ENCODE peak calls at places on chromosomes 7 and 10, in four cellular contexts. B, C, E and V are unnamed samples.

GRCh38 chr7:1576521-1577253 is 6.9 kb upstream of the PSMG3 start:
- DNase-seq in B (no peak), E (no peak), C (no peak), V (no peak)

GRCh38 chr7:149415391-149416068 is 45.3 kb downstream of the ZNF777 start:
- DNase-seq in C (no peak), B (no peak), E (no peak), V (no peak)

GRCh38 chr10:15223174-15223573 is 54.7 kb upstream of the NMT2 start:
- DNase-seq in E (no peak), C (no peak), B (no peak), V (no peak)

GRCh38 chr10:132224343-132225072 is 37.8 kb downstream of the DPYSL4 start:
- DNase-seq in C (no peak), E (no peak), B (no peak), V (no peak)

GRCh38 chr10:47354162-47354561 is 6.0 kb downstream of the RBP3 start:
- DNase-seq in B (no peak), C (no peak), E (no peak), V (no peak)

GRCh38 chr7:25656581-25657026 is 428.3 kb upstream of the NPVF start:
- DNase-seq in B (no peak), C (peak), E (no peak), V (no peak)

GRCh38 chr10:130801276-130801675 is 510.2 kb downstream of the TCERG1L start:
- DNase-seq in C (no peak), E (no peak), B (no peak), V (no peak)

GRCh38 chr7:5692845-5693278 is 88.6 kb downstream of the RNF216 start:
- DNase-seq in B (no peak), E (no peak), C (no peak), V (no peak)

GRCh38 chr10:13816195-13816926 is 229.6 kb downstream of the PRPF18 start:
- DNase-seq in E (peak), B (no peak), C (peak), V (no peak)

GRCh38 chr10:78514459-78514858 is 480.8 kb downstream of the RPS24 start:
- DNase-seq in E (no peak), C (no peak), B (no peak), V (no peak)

GRCh38 chr10:105328441-105328840 is 687.4 kb downstream of the SORCS3 start:
- DNase-seq in C (no peak), E (no peak), B (no peak), V (no peak)

GRCh38 chr10:128043259-128044045 is 82.8 kb downstream of the MKI67 start:
- DNase-seq in C (no peak), B (no peak), E (no peak), V (no peak)

GRCh38 chr7:53350241-53350640 is 314.8 kb downstream of the POM121L12 start:
- DNase-seq in E (no peak), C (no peak), B (no peak), V (peak)

GRCh38 chr7:137454169-137455166 is 110.9 kb upstream of the PTN start:
- DNase-seq in B (no peak), E (no peak), C (no peak), V (no peak)

GRCh38 chr7:23981758-23982157 is 271.7 kb downstream of the STK31 start:
- DNase-seq in C (no peak), B (no peak), E (no peak), V (no peak)

GRCh38 chr7:100888529-100888987 is 957 bp downstream of the UFSP1 start:
- DNase-seq in E (no peak), B (no peak), C (no peak), V (no peak)

GRCh38 chr7:4416436-4417092 is 265.5 kb upstream of the FOXK1 start:
- DNase-seq in B (no peak), E (no peak), C (no peak), V (no peak)

GRCh38 chr7:116218051-116218645 is 7.8 kb downstream of the TES start:
- DNase-seq in E (no peak), C (no peak), B (no peak), V (no peak)

GRCh38 chr10:62637249-62638061 is 167.1 kb upstream of the ADO start:
- DNase-seq in C (no peak), B (peak), E (no peak), V (peak)

GRCh38 chr7:70568674-70569334 is 563.1 kb upstream of the GALNT17 start:
- DNase-seq in B (no peak), C (no peak), E (no peak), V (no peak)

GRCh38 chr7:47681241-47681810 is 99.4 kb upstream of the TNS3 start:
- DNase-seq in E (no peak), C (no peak), B (no peak), V (no peak)

GRCh38 chr7:115748123-115748738 is 282.3 kb downstream of the TFEC start:
- DNase-seq in C (no peak), E (no peak), B (no peak), V (no peak)

GRCh38 chr10:114698271-114699185 is 40.5 kb upstream of the ABLIM1 start:
- DNase-seq in B (no peak), C (no peak), E (no peak), V (no peak)

GRCh38 chr10:102229810-102230263 is 3.7 kb downstream of the ELOVL3 start:
- DNase-seq in C (peak), B (peak), E (peak), V (peak)

GRCh38 chr10:104043185-104043830 is 42.4 kb downstream of the COL17A1 start:
- DNase-seq in E (no peak), C (no peak), B (no peak), V (no peak)

GRCh38 chr7:17845197-17845547 is 95.1 kb downstream of the SNX13 start:
- DNase-seq in E (no peak), C (no peak), B (no peak), V (no peak)

GRCh38 chr7:17843041-17843440 is 97.3 kb downstream of the SNX13 start:
- DNase-seq in B (no peak), C (no peak), E (no peak), V (no peak)

GRCh38 chr7:17844022-17844421 is 96.3 kb downstream of the SNX13 start:
- DNase-seq in C (no peak), B (no peak), E (no peak), V (no peak)

GRCh38 chr7:17846935-17847334 is 93.4 kb downstream of the SNX13 start:
- DNase-seq in E (no peak), C (no peak), B (no peak), V (no peak)

DNA sequence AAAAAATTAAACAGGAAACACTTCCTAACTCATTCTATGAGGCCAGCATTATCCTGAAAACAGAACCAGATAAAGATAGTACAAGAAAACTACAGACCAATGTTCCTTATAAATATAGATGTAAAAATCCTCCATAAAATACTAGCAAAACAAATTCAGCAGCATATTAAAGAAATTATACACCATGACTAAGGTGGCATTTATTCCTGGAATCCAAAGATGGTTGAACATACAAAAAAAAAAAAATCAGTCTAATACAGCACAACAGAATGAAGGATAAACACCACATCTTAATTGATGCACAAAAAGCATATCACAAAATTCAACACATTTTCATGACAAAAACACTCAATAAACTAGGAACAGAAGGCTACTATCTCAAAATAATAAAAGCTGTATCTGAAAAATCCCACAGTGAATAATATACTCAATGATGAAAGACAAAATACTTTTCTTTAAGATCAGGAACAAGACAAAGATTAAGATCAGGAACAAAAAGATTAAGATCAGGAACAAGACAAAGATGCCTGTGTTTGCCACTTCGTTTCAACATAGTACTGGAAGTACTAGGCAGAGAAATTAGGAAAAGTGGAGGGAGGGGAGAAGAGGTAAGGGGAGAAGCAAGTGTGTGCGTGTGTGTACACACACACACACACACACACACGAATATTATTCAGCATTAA is 95.6 kb downstream of the SNX13 start:
- DNase-seq in C (no peak), B (no peak), E (no peak), V (no peak)
- TF ChIP-seq CTCF in C (no peak), B (no peak), E (no peak), V (no peak)

GRCh38 chr7:52233248-52233647 is 802.2 kb upstream of the POM121L12 start:
- DNase-seq in E (no peak), C (no peak), B (no peak), V (no peak)
- TF ChIP-seq CTCF in E (no peak), C (no peak), B (no peak), V (no peak)

DNA sequence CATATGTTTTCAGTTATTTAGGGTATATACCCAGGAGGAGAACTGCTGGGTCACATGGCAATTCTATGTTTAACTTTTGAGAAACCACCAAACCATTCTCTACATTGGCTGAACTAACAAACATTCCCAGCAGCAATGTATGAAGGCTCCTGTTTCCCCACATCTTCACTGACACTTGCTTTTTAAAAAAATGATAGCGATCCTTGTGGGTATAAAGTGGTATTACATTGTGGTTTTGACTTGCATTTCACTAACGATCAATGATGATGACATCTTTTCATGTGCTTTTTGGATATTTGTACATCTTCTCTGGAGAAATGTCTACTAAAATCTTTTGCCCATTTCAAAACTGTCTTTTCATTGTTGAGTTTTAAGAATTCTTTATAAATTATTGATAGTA is 51.2 kb upstream of the ANAPC16 start:
- DNase-seq in E (no peak), B (no peak), C (no peak), V (no peak)
- TF ChIP-seq CTCF in E (peak), B (no peak), C (no peak), V (peak)

DNA sequence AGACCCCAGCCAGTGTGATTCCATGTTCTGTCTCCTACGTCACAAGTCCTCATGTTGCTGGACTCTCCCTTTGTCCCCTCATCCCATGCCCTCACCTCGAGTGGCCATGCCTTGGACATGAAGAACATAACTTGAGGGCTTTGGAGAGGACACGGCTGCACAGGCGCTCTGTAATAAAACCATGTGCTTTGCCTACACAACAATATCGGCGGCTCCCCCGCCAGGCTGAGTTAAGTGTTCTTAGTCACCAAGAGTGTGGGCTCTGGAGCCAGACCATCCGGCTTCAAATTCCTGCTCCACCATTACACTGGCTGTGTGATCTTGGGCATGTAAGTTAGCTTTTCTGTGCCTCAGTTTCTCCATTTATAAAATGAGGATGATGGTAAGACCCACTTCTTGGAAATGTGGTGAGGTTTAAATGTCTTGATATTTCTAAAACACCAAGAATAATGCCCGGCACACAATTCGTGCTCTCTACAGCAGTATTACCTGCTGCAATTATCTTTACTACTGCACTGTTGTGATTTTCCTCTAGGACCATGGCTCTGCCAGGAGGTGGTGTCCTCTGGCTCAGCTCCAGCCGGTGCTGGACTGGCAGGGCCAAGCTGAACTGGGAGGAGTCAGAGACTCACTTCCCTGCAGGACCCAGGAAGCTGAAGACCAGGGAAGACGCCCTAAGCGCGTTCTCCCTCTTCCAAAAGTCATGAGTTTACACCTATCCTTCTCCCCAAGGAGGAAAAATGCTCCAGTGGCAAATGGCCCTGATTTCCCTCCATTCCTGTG is 15.7 kb downstream of the SLIT1 start:
- DNase-seq in C (no peak), E (no peak), B (no peak), V (no peak)
- TF ChIP-seq CTCF in C (no peak), E (no peak), B (no peak), V (no peak)

GRCh38 chr10:86489071-86489810 is 32.4 kb downstream of the WAPL start:
- DNase-seq in E (no peak), B (no peak), C (no peak), V (no peak)

GRCh38 chr10:86486856-86487255 is 34.7 kb downstream of the WAPL start:
- DNase-seq in B (no peak), C (no peak), E (no peak), V (no peak)

DNA sequence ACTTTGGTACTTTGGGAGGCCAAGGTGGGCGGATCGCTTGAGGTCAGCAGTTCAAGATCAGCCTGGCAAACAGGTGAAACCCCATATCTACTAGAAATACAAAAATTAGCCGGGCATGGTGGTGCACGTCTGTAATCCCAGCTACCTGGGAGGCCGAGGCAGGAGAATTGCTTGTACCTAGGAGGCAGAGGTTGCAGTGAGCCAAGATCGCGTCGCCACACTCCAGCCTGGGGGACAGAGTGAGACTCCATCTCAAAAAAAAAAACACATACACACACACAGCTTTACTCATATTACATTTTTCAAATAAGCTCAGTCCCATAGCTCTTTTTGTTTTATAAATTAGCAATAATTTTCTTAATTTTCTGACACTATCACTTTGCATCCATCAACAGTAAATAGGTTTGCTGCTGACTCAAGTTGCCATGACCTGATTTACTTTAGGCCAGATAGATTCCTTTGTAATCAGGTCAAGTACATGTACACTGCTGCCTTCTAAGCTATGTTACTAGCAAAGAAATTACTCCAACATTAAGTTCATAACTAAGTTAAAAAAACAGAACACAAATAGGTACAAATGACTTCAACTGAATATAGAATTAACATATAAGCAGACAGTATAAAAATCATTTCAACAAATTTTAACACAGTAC is 31.5 kb downstream of the WAPL start:
- DNase-seq in B (no peak), E (no peak), C (no peak), V (no peak)
- TF ChIP-seq CTCF in B (no peak), E (no peak), C (no peak), V (no peak)